ENCODE peak calls at places on chromosomes 13 and 19, in six cellular contexts. J is endothelial cell, G is H9, N is kidney epithelial cell, H is adrenal gland, C is upper lobe of right lung. M is an unnamed sample.

GRCh38 chr19:3233831-3234230 is 9.4 kb downstream of the CELF5 start:
- DNase-seq in J (no peak), G (peak), N (no peak), H (no peak), C (no peak), M (no peak)

GRCh38 chr13:114198556-114198955 is 19.5 kb downstream of the CFAP97D2 start:
- DNase-seq in J (no peak), G (no peak), N (no peak), H (no peak), C (no peak), M (no peak)

GRCh38 chr19:13101590-13102415 is 855 bp downstream of the LYL1 start:
- DNase-seq in J (no peak), G (no peak), N (no peak), H (no peak), C (no peak), M (no peak)

GRCh38 chr13:113977976-113978375 is 4.1 kb upstream of the C13orf46 start:
- DNase-seq in J (no peak), G (no peak), N (no peak), H (no peak), C (peak), M (no peak)

GRCh38 chr13:98481511-98481951 is 95.4 kb downstream of the STK24 start:
- DNase-seq in J (no peak), G (no peak), N (no peak), H (no peak), C (no peak), M (no peak)

GRCh38 chr19:33274663-33275558 is 27.4 kb downstream of the CEBPA start:
- DNase-seq in J (no peak), G (no peak), N (no peak), H (no peak), C (no peak), M (no peak)

GRCh38 chr19:19627716-19628498 is at the start of gene LPAR2:
- DNase-seq in J (peak), G (peak), N (no peak), H (no peak), C (peak), M (peak)

GRCh38 chr13:42215578-42216421 is 56.2 kb upstream of the AKAP11 start:
- DNase-seq in J (peak), G (peak), N (no peak), H (peak), C (no peak), M (peak)

GRCh38 chr13:66927562-66927961 is 302.6 kb downstream of the PCDH9 start:
- DNase-seq in J (no peak), G (no peak), N (no peak), H (no peak), C (no peak), M (no peak)

GRCh38 chr13:101140087-101140770 is 276.1 kb downstream of the NALCN start:
- DNase-seq in J (no peak), G (no peak), N (no peak), H (no peak), C (no peak), M (no peak)

GRCh38 chr13:72255908-72256307 is 388.9 kb upstream of the DACH1 start:
- DNase-seq in J (peak), G (peak), N (no peak), H (peak), C (no peak), M (peak)
- TF ChIP-seq CTCF in J (no peak), G (peak), N (peak), H (peak), C (peak), M (no peak)

GRCh38 chr19:40425450-40426287 is at the start of gene SERTAD1:
- DNase-seq in J (peak), G (peak), N (peak), H (peak), C (peak), M (peak)

GRCh38 chr19:40423938-40424337 is 1.9 kb downstream of the SERTAD1 start:
- DNase-seq in J (no peak), G (no peak), N (no peak), H (no peak), C (no peak), M (no peak)

GRCh38 chr19:40422428-40423226 is 3.2 kb downstream of the SERTAD1 start:
- DNase-seq in J (no peak), G (no peak), N (no peak), H (no peak), C (no peak), M (no peak)

GRCh38 chr19:40423227-40423566 is 2.6 kb downstream of the SERTAD1 start:
- DNase-seq in J (no peak), G (no peak), N (no peak), H (no peak), C (no peak), M (no peak)

DNA sequence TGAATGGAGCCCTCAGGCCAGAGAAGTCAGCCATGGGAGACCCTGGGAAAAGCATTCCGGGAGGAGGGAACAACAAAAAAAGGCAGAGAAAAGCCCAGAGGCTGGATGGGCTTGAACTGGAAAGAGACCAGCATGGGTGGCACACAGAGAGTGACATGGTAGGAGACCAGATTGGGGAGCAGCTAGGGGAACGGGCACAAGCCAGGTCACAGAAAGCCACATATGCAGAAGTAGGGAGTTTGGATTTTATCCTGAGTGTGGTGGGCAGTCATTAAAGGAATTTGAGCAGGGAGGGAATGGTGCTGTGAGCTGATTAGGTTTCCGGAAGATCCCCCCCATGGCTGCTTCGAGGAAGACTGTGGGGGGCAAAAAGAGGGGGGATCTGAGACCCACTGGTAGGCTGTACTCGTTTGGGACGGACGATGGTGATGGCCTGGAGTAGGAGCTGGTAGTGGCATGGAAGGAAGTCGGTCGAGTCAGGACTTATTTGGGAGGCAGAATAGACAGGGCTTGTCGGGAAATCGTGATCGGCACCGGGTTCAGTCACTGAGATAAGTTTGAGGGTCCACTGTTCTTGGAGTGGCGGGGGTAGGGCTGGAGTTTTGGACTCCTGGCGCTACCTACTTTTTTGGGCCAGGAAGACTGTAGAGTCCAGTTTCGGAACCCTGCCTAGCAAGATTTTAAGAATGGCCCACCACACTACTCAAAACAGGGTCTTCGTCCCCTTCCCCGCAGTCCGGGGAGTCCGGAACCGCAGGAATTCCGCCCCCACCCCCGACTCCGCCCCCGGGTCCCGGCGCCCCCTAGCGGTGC is 949 bp downstream of the SERTAD1 start:
- DNase-seq in J (no peak), G (peak), N (no peak), H (no peak), C (no peak), M (no peak)
- TF ChIP-seq CTCF in J (no peak), G (no peak), N (no peak), H (no peak), C (no peak), M (no peak)

GRCh38 chr19:48445606-48446481 is at the start of gene GRWD1:
- DNase-seq in J (peak), G (peak), N (peak), H (peak), C (peak), M (peak)
- TF ChIP-seq CTCF in J (no peak), G (peak), N (peak), H (no peak), C (no peak), M (peak)

GRCh38 chr19:28560786-28561185 is 652.2 kb downstream of the UQCRFS1 start:
- DNase-seq in J (no peak), G (no peak), N (no peak), H (no peak), C (no peak), M (no peak)
- TF ChIP-seq CTCF in J (no peak), G (peak), N (no peak), H (no peak), C (no peak), M (no peak)